ENCODE peak calls at places on chromosomes 7 and 10, in eight cellular contexts. Y is lower lobe of right lung, H is SJCRH30, P is body of pancreas, B is Peyer's patch, M is neuronal stem cell, K is testis, E is colonic mucosa. I is an unnamed sample. For H3K4me1, the result is how much of the 10 kb centered on the place peaks cover.

GRCh38 chr7:73520673-73521635 is 1.1 kb downstream of the BAZ1B start:
- DNase-seq in P (no peak), K (no peak), H (peak), M (no peak), Y (peak), E (peak), B (no peak), I (peak)

GRCh38 chr7:124992881-124993562 is 63.4 kb upstream of the POT1 start:
- DNase-seq in M (no peak), Y (no peak), B (no peak), H (peak), P (peak), E (no peak), K (no peak), I (peak)

GRCh38 chr10:4867520-4868356 is 41.7 kb downstream of the AKR1E2 start:
- DNase-seq in P (no peak), K (no peak), E (no peak), B (no peak), H (no peak), Y (no peak), M (no peak), I (peak)

GRCh38 chr10:112999102-112999501 is 49.1 kb downstream of the TCF7L2 start:
- DNase-seq in Y (no peak), E (no peak), K (no peak), M (no peak), P (no peak), B (no peak), H (no peak), I (no peak)

GRCh38 chr7:55052081-55052480 is 33.3 kb downstream of the EGFR start:
- DNase-seq in M (no peak), H (no peak), P (no peak), K (no peak), B (no peak), Y (no peak), E (no peak), I (peak)

GRCh38 chr7:144468990-144469732 is 65.7 kb upstream of the NOBOX start:
- DNase-seq in M (no peak), Y (no peak), K (no peak), E (no peak), P (peak), B (no peak), H (no peak), I (peak)

GRCh38 chr10:88253-88652 is 39.2 kb upstream of the TUBB8 start:
- DNase-seq in H (no peak), K (no peak), M (no peak), B (no peak), Y (no peak), E (no peak), P (peak), I (no peak)

GRCh38 chr7:75762350-75762917 is 9.6 kb downstream of the CCL26 start:
- DNase-seq in H (peak), E (no peak), B (no peak), K (no peak), Y (no peak), P (no peak), M (peak), I (peak)

GRCh38 chr7:100949227-100949930 is at the start of gene MUC3A:
- DNase-seq in P (no peak), E (peak), B (peak), H (no peak), M (no peak), Y (no peak), K (no peak), I (no peak)

GRCh38 chr10:98030093-98030821 is at the start of gene CRTAC1:
- DNase-seq in E (peak), B (peak), K (peak), Y (peak), M (peak), H (no peak), P (peak), I (peak)

GRCh38 chr7:93779115-93779514 is 111.4 kb downstream of the TFPI2 start:
- DNase-seq in E (no peak), Y (no peak), B (no peak), K (no peak), H (no peak), M (no peak), P (no peak), I (peak)

GRCh38 chr7:12370249-12370648 is 33.4 kb downstream of the VWDE start:
- DNase-seq in B (no peak), P (no peak), H (no peak), M (no peak), Y (no peak), E (no peak), K (no peak), I (no peak)

GRCh38 chr10:14564268-14564744 is 210.4 kb downstream of the FAM107B start:
- DNase-seq in E (no peak), P (no peak), H (no peak), B (peak), K (no peak), Y (no peak), M (no peak), I (no peak)

GRCh38 chr10:68665841-68666240 is 55.2 kb upstream of the CCAR1 start:
- DNase-seq in P (no peak), E (no peak), B (no peak), H (no peak), Y (no peak), M (no peak), K (no peak), I (peak)

GRCh38 chr10:88186335-88186734 is 322.9 kb downstream of the PTEN start:
- DNase-seq in H (no peak), M (no peak), B (no peak), P (no peak), K (no peak), Y (no peak), E (no peak), I (peak)

GRCh38 chr7:18425227-18425626 is 70.3 kb upstream of the HDAC9 start:
- DNase-seq in K (no peak), H (no peak), M (no peak), B (no peak), E (no peak), Y (no peak), P (no peak), I (no peak)
- H3K4me1 ChIP-seq in K (under half), H (under half), M (under half), B (under half), E (under half), Y (under half), P (under half), I (under half)

DNA sequence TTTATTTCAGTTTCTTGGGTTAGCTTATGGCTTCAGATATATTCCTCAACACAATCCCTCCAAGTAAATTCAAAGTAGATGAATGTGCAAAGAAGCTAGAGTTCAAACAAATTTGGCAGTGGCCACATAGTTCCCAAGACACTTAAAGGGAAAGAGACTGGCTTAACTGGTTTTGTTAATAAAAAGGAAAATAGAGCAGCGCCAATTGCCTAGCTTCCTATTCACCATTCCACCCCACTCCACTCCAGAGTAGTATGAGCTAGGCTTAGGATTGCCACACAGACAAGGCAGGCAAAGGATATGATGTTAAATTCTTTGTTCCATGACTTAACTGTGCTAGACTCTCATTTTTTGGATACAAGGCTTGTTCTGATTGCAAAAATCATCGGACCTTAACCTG is 2.0 kb downstream of the XRCC2 start:
- DNase-seq in M (no peak), P (no peak), E (no peak), B (no peak), Y (no peak), K (no peak), H (no peak), I (no peak)
- H3K4me3 ChIP-seq in M (no peak), P (no peak), E (no peak), B (no peak), Y (no peak), K (no peak), H (no peak), I (no peak)

DNA sequence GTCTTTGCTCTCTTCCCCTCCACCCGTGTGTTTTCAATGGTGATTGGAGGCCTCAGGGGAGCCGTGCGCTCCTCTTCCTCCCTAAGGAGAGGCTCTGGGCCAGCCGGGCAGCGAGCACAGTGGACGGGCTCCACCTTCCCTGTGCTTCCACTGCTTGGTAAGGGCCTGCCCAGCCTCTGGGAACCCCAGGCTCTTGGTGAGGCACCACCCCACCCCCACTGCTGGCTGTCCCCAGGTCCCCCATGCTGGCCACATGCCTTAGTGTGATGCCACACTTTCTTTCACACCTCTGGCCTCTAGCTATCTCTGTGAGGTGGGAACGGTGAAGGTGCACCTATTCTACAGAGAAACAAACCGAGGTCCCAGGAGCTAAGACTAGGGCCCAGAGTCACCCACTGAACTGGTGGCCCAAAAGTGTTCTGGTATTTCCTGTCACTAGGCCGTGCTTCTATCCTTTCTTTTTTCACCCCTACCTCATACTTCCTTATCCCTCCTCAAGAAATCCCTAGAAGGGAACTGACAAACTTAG is 53.3 kb downstream of the UNC5B start:
- DNase-seq in K (no peak), E (no peak), M (no peak), B (no peak), Y (no peak), H (no peak), P (no peak), I (no peak)
- H3K4me1 ChIP-seq in K (under half), E (under half), M (under half), B (under half), Y (under half), H (under half), P (under half), I (under half)

DNA sequence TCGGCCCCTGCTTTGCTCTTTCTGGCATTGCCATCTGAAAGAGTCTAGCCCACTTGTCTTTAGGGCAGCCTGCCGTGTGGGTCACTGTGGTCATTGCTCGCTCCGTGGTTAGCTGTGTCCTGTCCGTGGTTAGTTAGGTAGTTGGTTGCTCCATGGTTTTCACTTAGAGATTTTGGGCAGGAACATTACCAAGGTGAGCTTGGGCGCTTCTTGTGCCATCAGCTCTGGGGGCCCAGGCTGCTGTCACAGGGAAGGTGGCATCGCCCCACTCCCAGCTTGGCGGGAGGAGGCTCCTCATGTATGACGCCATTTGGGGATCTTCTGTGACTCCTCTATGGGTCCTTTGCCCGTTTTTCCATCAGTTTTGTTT is 53.1 kb downstream of the INPP5A start:
- DNase-seq in P (no peak), H (no peak), Y (no peak), B (peak), E (peak), M (no peak), K (no peak), I (no peak)
- H3K4me3 ChIP-seq in P (no peak), H (no peak), Y (no peak), B (no peak), E (no peak), M (no peak), K (no peak), I (no peak)